ENCODE peak calls at places on chromosome 21, in seven cellular contexts. K is PC-9; T is AG09309; J is kidney; X is PC-3; Y is effector memory CD4-positive, alpha-beta T cell; S is psoas muscle. E is an unnamed sample.

GRCh38 chr21:45512626-45513002 is 29.6 kb downstream of the SLC19A1 start:
- DNase-seq in K (no peak), T (no peak), J (peak), X (no peak), Y (no peak), S (peak), E (peak)

GRCh38 chr21:36860736-36861594 is 105.5 kb downstream of the HLCS start:
- DNase-seq in K (peak), T (peak), J (no peak), X (peak), Y (no peak), S (no peak), E (no peak)

GRCh38 chr21:36723371-36723881 is 24.5 kb downstream of the SIM2 start:
- DNase-seq in K (no peak), T (no peak), J (peak), X (no peak), Y (no peak), S (no peak), E (no peak)

GRCh38 chr21:34949499-34949898 is 99.6 kb downstream of the RUNX1 start:
- DNase-seq in K (no peak), T (no peak), J (no peak), X (no peak), Y (no peak), S (no peak), E (no peak)

GRCh38 chr21:35548904-35549615 is 500.0 kb upstream of the RUNX1 start:
- DNase-seq in K (no peak), T (no peak), J (no peak), X (peak), Y (no peak), S (no peak), E (no peak)

GRCh38 chr21:35616090-35616489 is 444.2 kb downstream of the SETD4 start:
- DNase-seq in K (no peak), T (peak), J (no peak), X (peak), Y (no peak), S (no peak), E (no peak)

GRCh38 chr21:45210461-45210983 is 77.2 kb downstream of the POFUT2 start:
- DNase-seq in K (no peak), T (no peak), J (no peak), X (no peak), Y (no peak), S (no peak), E (no peak)

GRCh38 chr21:32713726-32714125 is 14.1 kb downstream of the SYNJ1 start:
- DNase-seq in K (no peak), T (no peak), J (no peak), X (no peak), Y (no peak), S (no peak), E (no peak)

GRCh38 chr21:44612029-44612486 is at the start of gene KRTAP10-8:
- DNase-seq in K (no peak), T (no peak), J (peak), X (no peak), Y (no peak), S (peak), E (no peak)

GRCh38 chr21:17690078-17690494 is 77.4 kb upstream of the BTG3 start:
- DNase-seq in K (peak), T (no peak), J (no peak), X (peak), Y (no peak), S (no peak), E (no peak)

GRCh38 chr21:42848932-42849758 is 30.2 kb downstream of the WDR4 start:
- DNase-seq in K (no peak), T (no peak), J (peak), X (no peak), Y (no peak), S (peak), E (no peak)

GRCh38 chr21:44657635-44658183 is at the start of gene KRTAP12-3:
- DNase-seq in K (no peak), T (no peak), J (peak), X (no peak), Y (peak), S (no peak), E (no peak)

GRCh38 chr21:15437873-15438272 is 291.9 kb upstream of the USP25 start:
- DNase-seq in K (no peak), T (no peak), J (no peak), X (peak), Y (no peak), S (no peak), E (no peak)

GRCh38 chr21:32794643-32795042 is 23.1 kb upstream of the PAXBP1 start:
- DNase-seq in K (no peak), T (no peak), J (no peak), X (no peak), Y (no peak), S (no peak), E (no peak)

GRCh38 chr21:44618909-44619308 is 7.0 kb downstream of the KRTAP10-8 start:
- DNase-seq in K (no peak), T (no peak), J (no peak), X (peak), Y (peak), S (no peak), E (no peak)

GRCh38 chr21:15775981-15776380 is 46.2 kb downstream of the USP25 start:
- DNase-seq in K (no peak), T (peak), J (no peak), X (peak), Y (no peak), S (no peak), E (no peak)

GRCh38 chr21:44919913-44920693 is 596 bp downstream of the ITGB2 start:
- DNase-seq in K (no peak), T (no peak), J (peak), X (no peak), Y (no peak), S (peak), E (peak)

GRCh38 chr21:35963920-35964451 is 96.3 kb downstream of the SETD4 start:
- DNase-seq in K (no peak), T (no peak), J (no peak), X (no peak), Y (no peak), S (no peak), E (no peak)

GRCh38 chr21:15659768-15660423 is 69.9 kb upstream of the USP25 start:
- DNase-seq in K (no peak), T (no peak), J (no peak), X (peak), Y (no peak), S (no peak), E (no peak)

GRCh38 chr21:36706951-36707762 is 8.2 kb downstream of the SIM2 start:
- DNase-seq in K (no peak), T (no peak), J (no peak), X (no peak), Y (no peak), S (no peak), E (no peak)

GRCh38 chr21:38925923-38926322 is 120.2 kb downstream of the ETS2 start:
- DNase-seq in K (peak), T (peak), J (peak), X (peak), Y (no peak), S (peak), E (peak)

GRCh38 chr21:44940116-44940631 is 345 bp downstream of the SLX9 start:
- DNase-seq in K (no peak), T (no peak), J (no peak), X (no peak), Y (no peak), S (no peak), E (peak)

GRCh38 chr21:43611598-43612369 is 47.5 kb downstream of the HSF2BP start:
- DNase-seq in K (no peak), T (no peak), J (peak), X (peak), Y (no peak), S (peak), E (peak)

GRCh38 chr21:17819878-17820232 is 699 bp upstream of the C21orf91 start:
- DNase-seq in K (no peak), T (no peak), J (no peak), X (no peak), Y (no peak), S (no peak), E (no peak)

GRCh38 chr21:31235671-31236450 is 108.2 kb downstream of the TIAM1 start:
- DNase-seq in K (peak), T (no peak), J (no peak), X (peak), Y (no peak), S (no peak), E (no peak)

GRCh38 chr21:44519346-44520325 is 20.4 kb downstream of the KRTAP10-1 start:
- DNase-seq in K (no peak), T (no peak), J (peak), X (no peak), Y (no peak), S (peak), E (peak)

GRCh38 chr21:44552136-44552535 is 831 bp upstream of the KRTAP10-2 start:
- DNase-seq in K (no peak), T (no peak), J (peak), X (no peak), Y (no peak), S (no peak), E (no peak)

GRCh38 chr21:43331962-43332458 is 94.9 kb downstream of the SIK1 start:
- DNase-seq in K (peak), T (no peak), J (peak), X (peak), Y (no peak), S (peak), E (peak)

GRCh38 chr21:34592120-34592561 is 22.8 kb downstream of the RCAN1 start:
- DNase-seq in K (no peak), T (no peak), J (no peak), X (no peak), Y (no peak), S (no peak), E (peak)

GRCh38 chr21:32322676-32323075 is 24.0 kb downstream of the MRAP start:
- DNase-seq in K (no peak), T (no peak), J (no peak), X (no peak), Y (no peak), S (no peak), E (no peak)

GRCh38 chr21:36479415-36480402 is at the start of gene CLDN14:
- DNase-seq in K (no peak), T (no peak), J (no peak), X (no peak), Y (no peak), S (peak), E (peak)

GRCh38 chr21:14875704-14876364 is 189.0 kb downstream of the NRIP1 start:
- DNase-seq in K (no peak), T (no peak), J (no peak), X (no peak), Y (no peak), S (no peak), E (no peak)

GRCh38 chr21:46639489-46640386 is 4.3 kb downstream of the PRMT2 start:
- DNase-seq in K (no peak), T (no peak), J (no peak), X (peak), Y (no peak), S (no peak), E (no peak)

GRCh38 chr21:18249542-18250152 is 5.0 kb downstream of the CHODL start:
- DNase-seq in K (no peak), T (no peak), J (no peak), X (peak), Y (no peak), S (no peak), E (no peak)

GRCh38 chr21:46126321-46127238 is 28.7 kb downstream of the COL6A2 start:
- DNase-seq in K (no peak), T (no peak), J (peak), X (no peak), Y (no peak), S (peak), E (peak)

GRCh38 chr21:35378881-35379280 is 329.8 kb upstream of the RUNX1 start:
- DNase-seq in K (no peak), T (no peak), J (no peak), X (no peak), Y (no peak), S (no peak), E (no peak)

GRCh38 chr21:41751621-41752020 is 15.2 kb downstream of the RIPK4 start:
- DNase-seq in K (peak), T (no peak), J (peak), X (peak), Y (no peak), S (no peak), E (no peak)
- H3K4me3 ChIP-seq in K (peak), T (no peak), J (no peak), X (no peak), Y (no peak), S (no peak), E (no peak)

DNA sequence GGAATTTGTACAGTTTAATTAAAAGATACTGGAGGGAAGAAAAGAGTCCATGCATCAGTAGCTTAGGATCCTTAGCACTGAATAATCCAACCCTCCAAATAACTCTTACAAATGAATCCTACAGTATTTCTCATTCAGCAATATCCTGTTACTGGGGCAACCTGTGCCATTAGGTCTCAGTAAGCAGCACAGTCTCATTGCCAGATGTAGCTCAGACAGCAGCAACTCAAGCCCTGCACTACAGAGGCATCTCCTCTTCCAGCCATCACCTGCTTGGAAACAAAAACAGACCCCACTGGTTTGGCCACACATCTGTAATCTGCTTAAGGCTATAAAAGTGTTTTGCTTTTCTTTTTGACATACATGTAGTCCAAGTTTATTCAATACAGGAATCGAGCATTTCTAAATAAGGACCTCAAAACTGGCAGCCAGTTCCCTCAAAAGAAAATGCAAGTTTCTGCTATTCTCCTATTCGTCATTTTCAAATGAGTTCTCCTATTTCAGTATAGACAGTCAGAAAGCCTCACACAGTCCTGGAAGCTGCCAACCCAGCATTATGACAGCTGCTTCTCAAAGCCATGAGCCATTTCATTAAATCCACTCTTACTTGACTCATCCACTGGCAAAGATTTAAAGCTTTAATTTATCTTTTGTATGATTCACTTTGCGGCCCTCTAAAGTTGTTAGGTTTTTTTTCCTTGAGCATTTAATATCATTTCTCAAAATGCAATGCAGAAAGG is 129.0 kb downstream of the APP start:
- DNase-seq in K (no peak), T (peak), J (no peak), X (peak), Y (no peak), S (no peak), E (no peak)
- H3K4me3 ChIP-seq in K (no peak), T (no peak), J (no peak), X (no peak), Y (no peak), S (no peak), E (no peak)

GRCh38 chr21:41611966-41612606 is 104.1 kb upstream of the TMPRSS2 start:
- DNase-seq in K (peak), T (no peak), J (no peak), X (peak), Y (no peak), S (no peak), E (no peak)
- H3K4me3 ChIP-seq in K (peak), T (no peak), J (no peak), X (peak), Y (no peak), S (no peak), E (no peak)

DNA sequence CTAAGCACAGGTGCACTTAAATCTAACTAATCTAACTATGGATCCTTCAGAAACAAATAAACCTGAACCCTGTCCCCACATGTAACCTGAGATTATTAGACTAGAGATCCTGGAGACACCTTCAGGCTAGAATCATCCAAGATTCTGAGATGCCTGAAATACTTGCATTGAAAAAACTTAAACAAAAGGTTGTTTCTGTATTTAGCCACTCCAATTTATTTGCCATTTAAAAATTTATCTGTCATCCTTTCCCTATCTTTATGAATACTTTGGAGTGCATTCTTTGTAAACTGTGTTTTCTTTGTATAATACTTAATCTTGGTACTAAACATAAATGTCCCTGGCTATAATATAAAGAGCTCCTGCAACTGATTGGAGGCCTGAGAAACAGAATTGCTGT is 270.7 kb downstream of the NCAM2 start:
- DNase-seq in K (no peak), T (no peak), J (no peak), X (no peak), Y (no peak), S (no peak), E (no peak)
- H3K4me3 ChIP-seq in K (no peak), T (no peak), J (no peak), X (no peak), Y (no peak), S (no peak), E (no peak)

DNA sequence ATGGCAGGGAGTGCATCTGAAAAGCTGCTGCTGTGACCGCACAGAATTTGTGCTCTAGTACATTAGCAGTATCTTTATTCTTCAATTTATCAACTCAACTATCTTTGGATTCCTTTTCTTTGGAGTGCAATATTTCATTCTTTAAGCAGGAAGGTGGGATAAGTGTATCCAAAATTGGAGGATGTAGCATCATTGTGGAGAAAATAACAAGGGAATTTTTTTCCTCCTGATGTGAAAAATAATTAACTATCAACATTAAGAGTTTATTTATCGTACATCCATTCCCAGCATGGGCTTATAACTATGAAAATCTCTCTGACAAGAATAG is 25.5 kb downstream of the MAP3K7CL start:
- DNase-seq in K (no peak), T (no peak), J (no peak), X (no peak), Y (no peak), S (no peak), E (no peak)
- H3K4me3 ChIP-seq in K (no peak), T (no peak), J (no peak), X (peak), Y (no peak), S (peak), E (peak)

GRCh38 chr21:28742527-28742926 is 250.2 kb downstream of the LTN1 start:
- DNase-seq in K (no peak), T (no peak), J (no peak), X (peak), Y (no peak), S (no peak), E (no peak)

GRCh38 chr21:28746166-28746565 is 246.5 kb downstream of the LTN1 start:
- DNase-seq in K (no peak), T (no peak), J (no peak), X (peak), Y (no peak), S (no peak), E (no peak)

GRCh38 chr21:28743723-28744122 is 249.0 kb downstream of the LTN1 start:
- DNase-seq in K (no peak), T (no peak), J (no peak), X (no peak), Y (no peak), S (no peak), E (no peak)

GRCh38 chr21:28747464-28747863 is 245.2 kb downstream of the LTN1 start:
- DNase-seq in K (no peak), T (no peak), J (no peak), X (no peak), Y (no peak), S (no peak), E (no peak)

DNA sequence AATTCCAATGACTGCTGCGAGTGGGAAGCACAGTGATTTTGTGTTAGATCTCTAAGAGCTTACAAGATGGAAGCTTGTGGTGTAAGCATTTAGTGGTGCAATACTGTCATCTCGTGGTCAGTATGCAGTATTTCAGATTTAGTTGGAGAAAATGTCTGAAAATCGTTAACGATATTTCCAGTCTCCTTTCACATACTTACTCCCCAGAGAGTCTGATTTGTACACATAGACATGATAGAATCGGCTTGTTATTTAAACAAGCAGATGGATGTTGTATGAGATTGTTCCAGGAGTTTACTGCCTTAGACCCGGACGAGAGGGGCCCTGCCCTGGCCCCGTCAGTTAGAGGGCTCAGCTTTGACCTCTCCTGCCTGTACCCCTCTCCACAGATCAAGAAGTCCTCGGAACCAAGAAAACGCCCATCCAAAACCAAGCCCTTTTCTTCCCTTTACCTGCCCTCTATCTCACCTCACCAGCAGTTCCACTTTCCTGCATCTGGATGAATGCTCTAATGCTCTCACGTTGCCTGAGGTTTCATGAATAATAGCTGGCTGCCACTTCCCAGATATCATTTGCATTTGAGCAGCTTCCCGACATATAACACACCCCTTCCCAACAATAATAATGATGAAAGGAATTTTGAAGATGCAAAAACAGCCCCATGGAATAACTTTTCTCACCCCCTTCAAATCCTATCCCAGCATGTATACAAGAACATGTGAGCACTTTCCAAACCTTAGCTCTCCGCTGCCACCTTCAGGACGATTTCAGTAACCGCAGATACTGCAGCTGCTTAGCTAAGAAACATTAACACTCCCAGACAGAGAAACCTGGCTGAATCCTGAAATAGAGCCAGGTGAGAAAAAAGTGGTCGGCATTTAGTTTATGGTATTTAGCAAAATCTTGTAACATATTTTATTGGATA is 247.3 kb downstream of the LTN1 start:
- DNase-seq in K (peak), T (peak), J (peak), X (peak), Y (peak), S (peak), E (peak)
- H3K4me3 ChIP-seq in K (peak), T (peak), J (peak), X (peak), Y (peak), S (peak), E (peak)

GRCh38 chr21:39961251-39961650 is 94.0 kb downstream of the PCP4 start:
- DNase-seq in K (no peak), T (no peak), J (no peak), X (no peak), Y (no peak), S (no peak), E (no peak)
- H3K4me3 ChIP-seq in K (no peak), T (no peak), J (no peak), X (no peak), Y (no peak), S (no peak), E (no peak)

E was measured in right cardiac atrium.